ENCODE peak calls at places on chromosome 20, in four cellular contexts. K is DND-41, X is HCT116, C is PC-9. G is an unnamed sample. For H3K79me2, the result is how much of the 10 kb centered on the place peaks cover.

GRCh38 chr20:25543068-25543467 is 42.3 kb downstream of the NINL start:
- DNase-seq in K (no peak), C (no peak), X (no peak), G (no peak)

GRCh38 chr20:49694450-49695071 is 19.1 kb downstream of the B4GALT5 start:
- DNase-seq in C (no peak), K (no peak), X (no peak), G (peak)

GRCh38 chr20:24341781-24342180 is 127.6 kb upstream of the SYNDIG1 start:
- DNase-seq in K (no peak), C (no peak), X (no peak), G (no peak)

GRCh38 chr20:36217226-36217625 is 19.1 kb upstream of the AAR2 start:
- DNase-seq in X (peak), K (no peak), C (no peak), G (peak)

GRCh38 chr20:57658447-57659130 is 38.4 kb upstream of the ZBP1 start:
- DNase-seq in X (no peak), K (peak), C (no peak), G (no peak)

GRCh38 chr20:64280460-64280843 is 24.9 kb downstream of the PCMTD2 start:
- DNase-seq in C (peak), X (no peak), K (no peak), G (no peak)

GRCh38 chr20:22544462-22544861 is 39.9 kb downstream of the FOXA2 start:
- DNase-seq in K (no peak), C (no peak), X (no peak), G (no peak)

GRCh38 chr20:59004763-59005522 is 2.1 kb downstream of the CTSZ start:
- DNase-seq in K (peak), X (no peak), C (no peak), G (peak)

GRCh38 chr20:53328956-53329355 is 264.7 kb downstream of the ZNF217 start:
- DNase-seq in C (no peak), K (no peak), X (no peak), G (no peak)

GRCh38 chr20:43690943-43691598 is 24.2 kb downstream of the MYBL2 start:
- DNase-seq in K (no peak), C (peak), X (no peak), G (no peak)

GRCh38 chr20:8639112-8639778 is 429.6 kb upstream of the PLCB4 start:
- DNase-seq in C (no peak), X (no peak), K (no peak), G (no peak)

GRCh38 chr20:10927011-10927583 is 253.3 kb upstream of the JAG1 start:
- DNase-seq in K (no peak), X (no peak), C (no peak), G (no peak)

GRCh38 chr20:63397946-63398450 is 36.8 kb upstream of the CHRNA4 start:
- DNase-seq in C (no peak), X (no peak), K (no peak), G (no peak)

GRCh38 chr20:61745397-61746146 is 320.1 kb downstream of the TAF4 start:
- DNase-seq in X (no peak), K (no peak), C (no peak), G (peak)

GRCh38 chr20:54172532-54172855 is 1.3 kb downstream of the CYP24A1 start:
- DNase-seq in C (no peak), K (no peak), X (no peak), G (no peak)

GRCh38 chr20:55793986-55794385 is 211.3 kb downstream of the CBLN4 start:
- DNase-seq in X (no peak), C (no peak), K (no peak), G (no peak)

GRCh38 chr20:4087923-4088322 is 72.6 kb upstream of the RNF24 start:
- DNase-seq in K (no peak), X (no peak), C (no peak), G (no peak)

GRCh38 chr20:40640667-40641066 is 48.4 kb downstream of the MAFB start:
- DNase-seq in K (no peak), C (no peak), X (no peak), G (no peak)

GRCh38 chr20:4064118-4064962 is 49.0 kb upstream of the RNF24 start:
- DNase-seq in X (peak), K (no peak), C (peak), G (no peak)

GRCh38 chr20:47380481-47380880 is 24.0 kb upstream of the ZMYND8 start:
- DNase-seq in C (no peak), K (no peak), X (no peak), G (peak)

GRCh38 chr20:25005661-25006060 is 13.1 kb upstream of the APMAP start:
- DNase-seq in X (no peak), C (no peak), K (no peak), G (no peak)

GRCh38 chr20:23143986-23144695 is 58.0 kb upstream of the CD93 start:
- DNase-seq in K (no peak), C (peak), X (no peak), G (no peak)

GRCh38 chr20:62136283-62137091 is 6.7 kb downstream of the PSMA7 start:
- DNase-seq in K (peak), C (peak), X (peak), G (peak)

GRCh38 chr20:10674684-10675455 is 1.1 kb upstream of the JAG1 start:
- DNase-seq in K (no peak), X (peak), C (peak), G (peak)

GRCh38 chr20:38970302-38970701 is 8.2 kb downstream of the DHX35 start:
- DNase-seq in X (no peak), C (peak), K (no peak), G (no peak)
- H3K79me2 ChIP-seq in X (under half), C (under half), K (half or more), G (half or more)

DNA sequence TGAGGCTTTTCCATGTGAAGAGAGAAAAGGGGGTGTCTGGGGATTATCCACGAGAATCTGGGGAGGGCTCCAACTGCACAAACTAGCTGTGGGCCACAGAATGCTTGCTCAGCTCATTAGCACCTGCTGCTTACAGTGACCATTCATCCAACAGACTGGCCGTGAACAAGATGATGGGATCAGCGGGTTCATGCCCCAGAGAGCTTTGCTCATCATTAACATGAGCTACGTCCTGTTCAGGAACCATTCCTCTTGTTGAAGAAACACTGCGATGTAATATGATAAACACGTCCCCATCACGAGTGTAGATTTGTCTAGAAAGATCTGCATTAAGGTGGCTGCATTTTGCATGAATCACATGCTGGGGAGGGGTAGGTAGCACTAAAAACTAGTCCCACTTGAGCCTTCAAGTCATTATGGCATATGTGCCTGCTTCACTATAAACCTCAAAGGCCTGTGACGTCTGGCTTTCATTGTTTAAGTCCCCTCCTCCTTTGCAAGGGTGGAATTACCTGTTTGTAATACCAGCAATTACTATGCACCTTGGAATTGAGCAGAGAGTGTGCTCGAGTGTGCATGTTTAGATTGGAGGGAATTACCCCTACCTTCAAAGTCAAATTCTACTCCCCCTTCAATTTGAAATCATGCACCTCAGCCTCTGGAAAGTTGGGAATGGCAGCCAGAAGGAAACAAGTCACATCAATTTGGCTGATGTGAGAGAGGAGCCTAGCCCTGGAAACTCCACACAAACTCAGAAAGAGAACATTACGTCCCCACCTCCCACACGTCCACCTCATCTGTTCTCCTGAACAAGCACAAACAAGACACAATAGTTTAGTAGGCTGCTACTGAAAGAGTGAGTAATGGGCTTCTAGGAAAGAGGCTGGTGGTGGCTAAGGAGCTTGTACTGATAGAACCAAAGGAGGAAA is 3.7 kb downstream of the PLAGL2 start:
- DNase-seq in X (no peak), C (peak), K (no peak), G (no peak)
- H3K79me2 ChIP-seq in X (half or more), C (half or more), K (half or more), G (half or more)

GRCh38 chr20:2899243-2899642 is 26.0 kb downstream of the PTPRA start:
- DNase-seq in K (no peak), X (no peak), C (no peak), G (no peak)
- H3K79me2 ChIP-seq in K (half or more), X (half or more), C (under half), G (half or more)

DNA sequence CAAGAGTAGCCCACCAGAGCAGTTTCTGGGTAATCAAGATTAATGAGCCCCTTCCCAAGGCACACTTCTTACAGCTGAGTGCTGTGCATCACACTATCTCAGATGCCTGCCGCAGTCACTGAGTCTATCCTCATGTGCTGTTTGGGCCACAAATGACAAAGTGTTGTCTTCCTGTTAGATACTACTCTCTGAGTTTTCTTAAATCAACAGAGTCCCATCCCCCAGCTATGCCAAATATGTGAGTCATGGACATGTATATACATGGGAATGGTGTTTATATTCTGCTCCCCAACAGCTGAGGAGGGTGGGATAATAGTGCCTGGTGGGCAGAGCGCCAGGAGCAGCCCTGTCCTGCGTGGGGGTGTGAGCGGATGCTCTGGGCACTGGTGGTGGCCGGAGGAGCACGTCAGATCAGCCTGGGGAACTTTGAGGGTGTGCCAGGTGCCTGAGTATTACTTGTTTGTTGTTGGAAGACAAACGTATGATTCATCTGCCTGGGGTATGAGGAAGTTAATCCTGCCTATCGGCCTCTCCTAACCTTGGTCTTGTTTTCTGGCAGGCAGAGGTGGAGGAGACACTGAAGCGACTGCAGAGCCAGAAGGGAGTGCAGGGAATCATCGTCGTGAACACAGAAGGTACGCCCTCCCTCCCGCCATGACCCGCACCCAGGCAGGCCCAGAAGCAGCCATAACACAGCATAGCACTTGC is 9.6 kb downstream of the DYNLRB1 start:
- DNase-seq in C (peak), X (peak), K (no peak), G (no peak)
- H3K79me2 ChIP-seq in C (under half), X (half or more), K (half or more), G (half or more)

DNA sequence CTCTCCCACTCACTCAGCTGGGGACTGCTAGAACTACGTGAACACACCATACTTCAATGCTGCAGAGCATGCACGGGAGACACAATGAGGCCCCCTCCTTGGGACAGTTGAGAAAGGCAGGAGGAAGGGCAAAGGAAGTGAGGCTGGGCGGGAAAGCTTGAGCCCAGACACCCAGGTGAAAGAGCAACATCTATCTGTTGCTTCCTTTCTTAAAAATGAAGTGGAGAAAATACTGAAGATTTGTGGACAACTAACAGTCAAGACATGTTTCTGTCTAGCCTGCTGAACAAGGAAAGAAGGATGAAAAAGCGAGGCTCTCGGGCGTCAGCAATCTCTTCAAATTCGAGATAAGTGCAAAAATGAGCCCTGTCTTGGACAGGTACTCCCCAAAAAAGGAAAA is 3.0 kb upstream of the NNAT start:
- DNase-seq in C (no peak), X (no peak), K (no peak), G (no peak)
- H3K79me2 ChIP-seq in C (half or more), X (under half), K (under half), G (half or more)